ENCODE peak calls at places on chromosomes 6 and 20, in nine cellular contexts. One of them, this sample, is unnamed.

GRCh38 chr6:101402618-101403002 is 9.1 kb downstream of the GRIK2 start:
- DNase-seq in hippocampal formation: no peak
- DNase-seq in B cell: no peak
- DNase-seq in heart left ventricle: no peak
- DNase-seq in CD4-positive, alpha-beta T cell: no peak
- DNase-seq in A172: no peak
- DNase-seq in choroid plexus epithelial cell: no peak
- DNase-seq in ELF-1: peak; percentile 63
- DNase-seq in WTC11: peak; percentile 70
- DNase-seq in this sample: no peak

GRCh38 chr20:32018269-32019155 is 8.3 kb downstream of the CCM2L start:
- DNase-seq in hippocampal formation: no peak
- DNase-seq in B cell: peak; percentile 59
- DNase-seq in heart left ventricle: peak; percentile 70
- DNase-seq in CD4-positive, alpha-beta T cell: peak; percentile 46
- DNase-seq in A172: no peak
- DNase-seq in choroid plexus epithelial cell: no peak
- DNase-seq in ELF-1: peak; percentile 91
- DNase-seq in WTC11: peak; percentile 96
- DNase-seq in this sample: peak; percentile 31

GRCh38 chr6:24125980-24126379 is at the start of gene NRSN1:
- DNase-seq in hippocampal formation: peak; percentile 24
- DNase-seq in B cell: no peak
- DNase-seq in heart left ventricle: no peak
- DNase-seq in CD4-positive, alpha-beta T cell: no peak
- DNase-seq in A172: no peak
- DNase-seq in choroid plexus epithelial cell: no peak
- DNase-seq in ELF-1: peak; percentile 75
- DNase-seq in WTC11: peak; percentile 85
- DNase-seq in this sample: no peak

GRCh38 chr6:32116674-32117073 is 7.5 kb upstream of the TNXB start:
- DNase-seq in hippocampal formation: no peak
- DNase-seq in B cell: no peak
- DNase-seq in heart left ventricle: no peak
- DNase-seq in CD4-positive, alpha-beta T cell: no peak
- DNase-seq in A172: no peak
- DNase-seq in choroid plexus epithelial cell: peak; percentile 28
- DNase-seq in ELF-1: no peak
- DNase-seq in WTC11: no peak
- DNase-seq in this sample: no peak

GRCh38 chr20:60117040-60117439 is 158.8 kb downstream of the CDH26 start:
- DNase-seq in hippocampal formation: no peak
- DNase-seq in B cell: no peak
- DNase-seq in heart left ventricle: no peak
- DNase-seq in CD4-positive, alpha-beta T cell: no peak
- DNase-seq in A172: no peak
- DNase-seq in choroid plexus epithelial cell: peak; percentile 3
- DNase-seq in ELF-1: no peak
- DNase-seq in WTC11: no peak
- DNase-seq in this sample: no peak

GRCh38 chr20:43914697-43915208 is at the start of gene TOX2:
- DNase-seq in hippocampal formation: no peak
- DNase-seq in B cell: peak; percentile 45
- DNase-seq in heart left ventricle: peak; percentile 60
- DNase-seq in CD4-positive, alpha-beta T cell: peak; percentile 59
- DNase-seq in A172: no peak
- DNase-seq in choroid plexus epithelial cell: peak; percentile 41
- DNase-seq in ELF-1: no peak
- DNase-seq in WTC11: peak; percentile 62
- DNase-seq in this sample: peak; percentile 38

GRCh38 chr6:157172088-157172768 is 151.1 kb downstream of the TMEM242 start:
- DNase-seq in hippocampal formation: no peak
- DNase-seq in B cell: no peak
- DNase-seq in heart left ventricle: no peak
- DNase-seq in CD4-positive, alpha-beta T cell: no peak
- DNase-seq in A172: no peak
- DNase-seq in choroid plexus epithelial cell: no peak
- DNase-seq in ELF-1: no peak
- DNase-seq in WTC11: no peak
- DNase-seq in this sample: no peak

GRCh38 chr6:128638817-128639216 is 118.4 kb upstream of the PTPRK start:
- DNase-seq in hippocampal formation: no peak
- DNase-seq in B cell: no peak
- DNase-seq in heart left ventricle: no peak
- DNase-seq in CD4-positive, alpha-beta T cell: no peak
- DNase-seq in A172: no peak
- DNase-seq in choroid plexus epithelial cell: no peak
- DNase-seq in ELF-1: no peak
- DNase-seq in WTC11: no peak
- DNase-seq in this sample: no peak

GRCh38 chr20:44448753-44449546 is 26.7 kb upstream of the TTPAL start:
- DNase-seq in hippocampal formation: no peak
- DNase-seq in B cell: peak; percentile 17
- DNase-seq in heart left ventricle: no peak
- DNase-seq in CD4-positive, alpha-beta T cell: no peak
- DNase-seq in A172: peak; percentile 21
- DNase-seq in choroid plexus epithelial cell: peak; percentile 26
- DNase-seq in ELF-1: peak; percentile 43
- DNase-seq in WTC11: peak; percentile 79
- DNase-seq in this sample: no peak

GRCh38 chr6:56073315-56073714 is 174.1 kb downstream of the COL21A1 start:
- DNase-seq in hippocampal formation: no peak
- DNase-seq in B cell: no peak
- DNase-seq in heart left ventricle: no peak
- DNase-seq in CD4-positive, alpha-beta T cell: no peak
- DNase-seq in A172: no peak
- DNase-seq in choroid plexus epithelial cell: peak; percentile 84
- DNase-seq in ELF-1: no peak
- DNase-seq in WTC11: no peak
- DNase-seq in this sample: no peak

GRCh38 chr6:157650261-157650640 is 172.8 kb upstream of the SNX9 start:
- DNase-seq in hippocampal formation: peak; percentile 24
- DNase-seq in B cell: no peak
- DNase-seq in heart left ventricle: peak; percentile 46
- DNase-seq in CD4-positive, alpha-beta T cell: no peak
- DNase-seq in A172: no peak
- DNase-seq in choroid plexus epithelial cell: peak; percentile 18
- DNase-seq in ELF-1: no peak
- DNase-seq in WTC11: no peak
- DNase-seq in this sample: no peak

GRCh38 chr20:1905693-1906092 is 10.5 kb downstream of the SIRPA start:
- DNase-seq in hippocampal formation: no peak
- DNase-seq in B cell: no peak
- DNase-seq in heart left ventricle: no peak
- DNase-seq in CD4-positive, alpha-beta T cell: no peak
- DNase-seq in A172: no peak
- DNase-seq in choroid plexus epithelial cell: no peak
- DNase-seq in ELF-1: no peak
- DNase-seq in WTC11: no peak
- DNase-seq in this sample: no peak

GRCh38 chr6:75349262-75349984 is 64.8 kb upstream of the TMEM30A start:
- DNase-seq in hippocampal formation: no peak
- DNase-seq in B cell: no peak
- DNase-seq in heart left ventricle: peak; percentile 42
- DNase-seq in CD4-positive, alpha-beta T cell: no peak
- DNase-seq in A172: peak; percentile 8
- DNase-seq in choroid plexus epithelial cell: peak; percentile 36
- DNase-seq in ELF-1: peak; percentile 83
- DNase-seq in WTC11: peak; percentile 55
- DNase-seq in this sample: no peak

GRCh38 chr20:40646321-40647212 is 42.5 kb downstream of the MAFB start:
- DNase-seq in hippocampal formation: no peak
- DNase-seq in B cell: no peak
- DNase-seq in heart left ventricle: no peak
- DNase-seq in CD4-positive, alpha-beta T cell: no peak
- DNase-seq in A172: no peak
- DNase-seq in choroid plexus epithelial cell: no peak
- DNase-seq in ELF-1: peak; percentile 41
- DNase-seq in WTC11: no peak
- DNase-seq in this sample: no peak

GRCh38 chr20:5535211-5535756 is 214.9 kb upstream of the SHLD1 start:
- DNase-seq in hippocampal formation: no peak
- DNase-seq in B cell: no peak
- DNase-seq in heart left ventricle: no peak
- DNase-seq in CD4-positive, alpha-beta T cell: no peak
- DNase-seq in A172: no peak
- DNase-seq in choroid plexus epithelial cell: peak; percentile 99
- DNase-seq in ELF-1: no peak
- DNase-seq in WTC11: no peak
- DNase-seq in this sample: no peak

GRCh38 chr6:136923116-136923953 is 1.2 kb downstream of the SLC35D3 start:
- DNase-seq in hippocampal formation: no peak
- DNase-seq in B cell: peak; percentile 27
- DNase-seq in heart left ventricle: no peak
- DNase-seq in CD4-positive, alpha-beta T cell: no peak
- DNase-seq in A172: no peak
- DNase-seq in choroid plexus epithelial cell: no peak
- DNase-seq in ELF-1: peak; percentile 77
- DNase-seq in WTC11: peak; percentile 47
- DNase-seq in this sample: no peak

GRCh38 chr6:39370021-39370420 is 47.5 kb upstream of the KCNK16 start:
- DNase-seq in hippocampal formation: no peak
- DNase-seq in B cell: no peak
- DNase-seq in heart left ventricle: no peak
- DNase-seq in CD4-positive, alpha-beta T cell: no peak
- DNase-seq in A172: no peak
- DNase-seq in choroid plexus epithelial cell: peak; percentile 31
- DNase-seq in ELF-1: no peak
- DNase-seq in WTC11: no peak
- DNase-seq in this sample: no peak

GRCh38 chr6:138844203-138844602 is 48.3 kb downstream of the ECT2L start:
- DNase-seq in hippocampal formation: no peak
- DNase-seq in B cell: no peak
- DNase-seq in heart left ventricle: peak; percentile 64
- DNase-seq in CD4-positive, alpha-beta T cell: no peak
- DNase-seq in A172: no peak
- DNase-seq in choroid plexus epithelial cell: peak; percentile 90
- DNase-seq in ELF-1: peak; percentile 26
- DNase-seq in WTC11: no peak
- DNase-seq in this sample: no peak

GRCh38 chr6:20497200-20497820 is 36.9 kb upstream of the CDKAL1 start:
- DNase-seq in hippocampal formation: no peak
- DNase-seq in B cell: no peak
- DNase-seq in heart left ventricle: no peak
- DNase-seq in CD4-positive, alpha-beta T cell: no peak
- DNase-seq in A172: no peak
- DNase-seq in choroid plexus epithelial cell: peak; percentile 68
- DNase-seq in ELF-1: no peak
- DNase-seq in WTC11: no peak
- DNase-seq in this sample: no peak

GRCh38 chr20:30286157-30286556 is 971.3 kb upstream of the DEFB115 start:
- DNase-seq in hippocampal formation: no peak
- DNase-seq in B cell: no peak
- DNase-seq in heart left ventricle: no peak
- DNase-seq in CD4-positive, alpha-beta T cell: no peak
- DNase-seq in A172: no peak
- DNase-seq in choroid plexus epithelial cell: no peak
- DNase-seq in ELF-1: peak; percentile 67
- DNase-seq in WTC11: peak; percentile 26
- DNase-seq in this sample: no peak

GRCh38 chr6:72182337-72183246 is 296.2 kb downstream of the RIMS1 start:
- DNase-seq in hippocampal formation: peak; percentile 28
- DNase-seq in B cell: peak; percentile 17
- DNase-seq in heart left ventricle: no peak
- DNase-seq in CD4-positive, alpha-beta T cell: no peak
- DNase-seq in A172: no peak
- DNase-seq in choroid plexus epithelial cell: peak; percentile 30
- DNase-seq in ELF-1: peak; percentile 81
- DNase-seq in WTC11: peak; percentile 76
- DNase-seq in this sample: no peak

GRCh38 chr20:61886721-61887658 is 178.7 kb downstream of the TAF4 start:
- DNase-seq in hippocampal formation: peak; percentile 8
- DNase-seq in B cell: peak; percentile 17
- DNase-seq in heart left ventricle: no peak
- DNase-seq in CD4-positive, alpha-beta T cell: no peak
- DNase-seq in A172: no peak
- DNase-seq in choroid plexus epithelial cell: peak; percentile 68
- DNase-seq in ELF-1: peak; percentile 66
- DNase-seq in WTC11: peak; percentile 66
- DNase-seq in this sample: peak; percentile 24

GRCh38 chr6:13294499-13295069 is 33.8 kb downstream of the TBC1D7 start:
- DNase-seq in hippocampal formation: no peak
- DNase-seq in B cell: no peak
- DNase-seq in heart left ventricle: no peak
- DNase-seq in CD4-positive, alpha-beta T cell: no peak
- DNase-seq in A172: no peak
- DNase-seq in choroid plexus epithelial cell: peak; percentile 48
- DNase-seq in ELF-1: no peak
- DNase-seq in WTC11: no peak
- DNase-seq in this sample: no peak

GRCh38 chr20:22672191-22672590 is 87.8 kb upstream of the FOXA2 start:
- DNase-seq in hippocampal formation: no peak
- DNase-seq in B cell: no peak
- DNase-seq in heart left ventricle: no peak
- DNase-seq in CD4-positive, alpha-beta T cell: no peak
- DNase-seq in A172: no peak
- DNase-seq in choroid plexus epithelial cell: no peak
- DNase-seq in ELF-1: no peak
- DNase-seq in WTC11: no peak
- DNase-seq in this sample: no peak

GRCh38 chr20:38730989-38731737 is 6.9 kb downstream of the SLC32A1 start:
- DNase-seq in hippocampal formation: peak; percentile 30
- DNase-seq in B cell: peak; percentile 83
- DNase-seq in heart left ventricle: peak; percentile 64
- DNase-seq in CD4-positive, alpha-beta T cell: peak; percentile 80
- DNase-seq in A172: peak; percentile 31
- DNase-seq in choroid plexus epithelial cell: peak; percentile 56
- DNase-seq in ELF-1: peak; percentile 88
- DNase-seq in WTC11: peak; percentile 93
- DNase-seq in this sample: no peak

GRCh38 chr20:8602389-8603116 is 466.3 kb upstream of the PLCB4 start:
- DNase-seq in hippocampal formation: no peak
- DNase-seq in B cell: peak; percentile 26
- DNase-seq in heart left ventricle: no peak
- DNase-seq in CD4-positive, alpha-beta T cell: no peak
- DNase-seq in A172: no peak
- DNase-seq in choroid plexus epithelial cell: peak; percentile 16
- DNase-seq in ELF-1: no peak
- DNase-seq in WTC11: no peak
- DNase-seq in this sample: no peak

GRCh38 chr20:56730003-56730402 is 100.9 kb downstream of the TFAP2C start:
- DNase-seq in hippocampal formation: no peak
- DNase-seq in B cell: no peak
- DNase-seq in heart left ventricle: no peak
- DNase-seq in CD4-positive, alpha-beta T cell: no peak
- DNase-seq in A172: no peak
- DNase-seq in choroid plexus epithelial cell: no peak
- DNase-seq in ELF-1: no peak
- DNase-seq in WTC11: no peak
- DNase-seq in this sample: no peak

GRCh38 chr6:38632490-38632889 is 7.2 kb downstream of the BTBD9 start:
- DNase-seq in hippocampal formation: no peak
- DNase-seq in B cell: no peak
- DNase-seq in heart left ventricle: no peak
- DNase-seq in CD4-positive, alpha-beta T cell: no peak
- DNase-seq in A172: no peak
- DNase-seq in choroid plexus epithelial cell: no peak
- DNase-seq in ELF-1: no peak
- DNase-seq in WTC11: no peak
- DNase-seq in this sample: no peak

GRCh38 chr6:41636803-41637178 is 1.5 kb upstream of the MDFI start:
- DNase-seq in hippocampal formation: no peak
- DNase-seq in B cell: no peak
- DNase-seq in heart left ventricle: no peak
- DNase-seq in CD4-positive, alpha-beta T cell: no peak
- DNase-seq in A172: peak; percentile 38
- DNase-seq in choroid plexus epithelial cell: no peak
- DNase-seq in ELF-1: peak; percentile 82
- DNase-seq in WTC11: peak; percentile 69
- DNase-seq in this sample: no peak

GRCh38 chr6:73798592-73798991 is 102.6 kb downstream of the CD109 start:
- DNase-seq in hippocampal formation: no peak
- DNase-seq in B cell: no peak
- DNase-seq in heart left ventricle: no peak
- DNase-seq in CD4-positive, alpha-beta T cell: no peak
- DNase-seq in A172: peak; percentile 85
- DNase-seq in choroid plexus epithelial cell: peak; percentile 99
- DNase-seq in ELF-1: peak; percentile 14
- DNase-seq in WTC11: peak; percentile 13
- DNase-seq in this sample: no peak

GRCh38 chr6:89597988-89598387 is 40.6 kb downstream of the LYRM2 start:
- DNase-seq in hippocampal formation: no peak
- DNase-seq in B cell: no peak
- DNase-seq in heart left ventricle: no peak
- DNase-seq in CD4-positive, alpha-beta T cell: no peak
- DNase-seq in A172: peak; percentile 67
- DNase-seq in choroid plexus epithelial cell: peak; percentile 69
- DNase-seq in ELF-1: no peak
- DNase-seq in WTC11: no peak
- DNase-seq in this sample: no peak

This sample was measured in T-cell.